ENCODE peak calls at places on chromosomes 2 and 18, in eight cellular contexts. T, B, A, U, M, L, R and F are unnamed samples.

GRCh38 chr2:81767173-81767720 is 1462.7 kb upstream of the LRRTM1 start:
- DNase-seq in T (no peak), B (no peak), A (no peak), U (no peak), M (no peak), L (no peak), R (no peak), F (no peak)

GRCh38 chr18:50578651-50579050 is 18.8 kb downstream of the MAPK4 start:
- DNase-seq in T (no peak), B (no peak), A (no peak), U (no peak), M (no peak), L (no peak), R (no peak), F (no peak)

GRCh38 chr2:143730155-143730949 is 601.1 kb downstream of the ARHGAP15 start:
- DNase-seq in T (no peak), B (no peak), A (peak), U (no peak), M (no peak), L (no peak), R (no peak), F (no peak)

GRCh38 chr2:129480790-129481189 is 498.7 kb upstream of the RAB6C start:
- DNase-seq in T (no peak), B (no peak), A (no peak), U (no peak), M (no peak), L (no peak), R (no peak), F (no peak)

GRCh38 chr2:209864716-209865295 is 93.2 kb downstream of the UNC80 start:
- DNase-seq in T (no peak), B (no peak), A (no peak), U (no peak), M (no peak), L (no peak), R (no peak), F (no peak)

GRCh38 chr18:77023115-77023782 is 109.3 kb downstream of the MBP start:
- DNase-seq in T (peak), B (no peak), A (no peak), U (no peak), M (no peak), L (peak), R (no peak), F (no peak)

GRCh38 chr2:60554649-60555065 is 1.2 kb upstream of the BCL11A start:
- DNase-seq in T (no peak), B (no peak), A (no peak), U (peak), M (no peak), L (no peak), R (no peak), F (no peak)

GRCh38 chr2:117330611-117331010 is 483.9 kb upstream of the DDX18 start:
- DNase-seq in T (no peak), B (no peak), A (no peak), U (no peak), M (no peak), L (no peak), R (no peak), F (no peak)

GRCh38 chr18:55121397-55122170 is 162.3 kb upstream of the CCDC68 start:
- DNase-seq in T (no peak), B (no peak), A (no peak), U (no peak), M (no peak), L (no peak), R (no peak), F (no peak)

GRCh38 chr2:219419331-219420197 is 1.4 kb downstream of the DES start:
- DNase-seq in T (no peak), B (no peak), A (no peak), U (no peak), M (peak), L (no peak), R (no peak), F (no peak)

GRCh38 chr2:135227386-135227785 is 175.3 kb downstream of the RAB3GAP1 start:
- DNase-seq in T (peak), B (no peak), A (no peak), U (no peak), M (no peak), L (no peak), R (no peak), F (peak)

GRCh38 chr2:37713258-37713700 is 41.8 kb upstream of the CDC42EP3 start:
- DNase-seq in T (peak), B (no peak), A (peak), U (no peak), M (no peak), L (no peak), R (no peak), F (peak)

GRCh38 chr2:237558918-237559645 is 7.3 kb upstream of the PRLH start:
- DNase-seq in T (peak), B (no peak), A (no peak), U (peak), M (no peak), L (no peak), R (no peak), F (peak)

GRCh38 chr2:240369725-240370585 is 65.5 kb upstream of the GPC1 start:
- DNase-seq in T (peak), B (no peak), A (no peak), U (peak), M (peak), L (no peak), R (no peak), F (peak)

GRCh38 chr18:80157708-80158343 is 48.8 kb downstream of the ADNP2 start:
- DNase-seq in T (peak), B (peak), A (peak), U (peak), M (no peak), L (peak), R (no peak), F (peak)

GRCh38 chr2:33015421-33016142 is 68.8 kb downstream of the LTBP1 start:
- DNase-seq in T (peak), B (peak), A (no peak), U (peak), M (no peak), L (no peak), R (no peak), F (peak)

GRCh38 chr2:51251356-51251755 is 219.4 kb upstream of the NRXN1 start:
- DNase-seq in T (no peak), B (no peak), A (no peak), U (no peak), M (no peak), L (no peak), R (no peak), F (no peak)

GRCh38 chr2:21454839-21455238 is 331.1 kb downstream of the TDRD15 start:
- DNase-seq in T (no peak), B (no peak), A (no peak), U (no peak), M (no peak), L (no peak), R (no peak), F (no peak)

GRCh38 chr2:15425707-15426106 is 135.4 kb downstream of the NBAS start:
- DNase-seq in T (no peak), B (peak), A (no peak), U (peak), M (no peak), L (no peak), R (no peak), F (no peak)

GRCh38 chr2:85340034-85340892 is 12.5 kb upstream of the TGOLN2 start:
- DNase-seq in T (no peak), B (no peak), A (no peak), U (no peak), M (no peak), L (no peak), R (no peak), F (no peak)